ENCODE peak calls at places on chromosomes 16 and 17, in seven cellular contexts. One of them, this sample, is unnamed.

GRCh38 chr16:23836404-23837291 is 865 bp downstream of the PRKCB start:
- DNase-seq in uterus: no peak
- DNase-seq in GM13976: peak
- DNase-seq in IMR-90: no peak
- DNase-seq in A549: no peak
- DNase-seq in nephron progenitor cell: peak
- DNase-seq in HepG2: no peak
- DNase-seq in this sample: peak

GRCh38 chr16:66569131-66569530 is 2.9 kb downstream of the CMTM1 start:
- DNase-seq in uterus: no peak
- DNase-seq in GM13976: no peak
- DNase-seq in IMR-90: peak
- DNase-seq in A549: no peak
- DNase-seq in nephron progenitor cell: no peak
- DNase-seq in HepG2: no peak
- DNase-seq in this sample: no peak

GRCh38 chr17:4691686-4692085 is 12.3 kb downstream of the PELP1 start:
- DNase-seq in uterus: no peak
- DNase-seq in GM13976: no peak
- DNase-seq in IMR-90: peak
- DNase-seq in A549: no peak
- DNase-seq in nephron progenitor cell: no peak
- DNase-seq in HepG2: no peak
- DNase-seq in this sample: no peak

GRCh38 chr17:28528329-28529011 is 22.3 kb downstream of the FOXN1 start:
- DNase-seq in uterus: no peak
- DNase-seq in GM13976: no peak
- DNase-seq in IMR-90: no peak
- DNase-seq in A549: no peak
- DNase-seq in nephron progenitor cell: no peak
- DNase-seq in HepG2: no peak
- DNase-seq in this sample: no peak

GRCh38 chr17:68381076-68381900 is 76.0 kb downstream of the WIPI1 start:
- DNase-seq in uterus: peak
- DNase-seq in GM13976: no peak
- DNase-seq in IMR-90: peak
- DNase-seq in A549: peak
- DNase-seq in nephron progenitor cell: no peak
- DNase-seq in HepG2: no peak
- DNase-seq in this sample: no peak

GRCh38 chr17:978110-979093 is 1.2 kb downstream of the NXN start:
- DNase-seq in uterus: no peak
- DNase-seq in GM13976: no peak
- DNase-seq in IMR-90: peak
- DNase-seq in A549: no peak
- DNase-seq in nephron progenitor cell: peak
- DNase-seq in HepG2: no peak
- DNase-seq in this sample: peak

GRCh38 chr17:63911657-63912100 is 621 bp upstream of the CSHL1 start:
- DNase-seq in uterus: peak
- DNase-seq in GM13976: peak
- DNase-seq in IMR-90: peak
- DNase-seq in A549: peak
- DNase-seq in nephron progenitor cell: peak
- DNase-seq in HepG2: no peak
- DNase-seq in this sample: peak

GRCh38 chr17:69809331-69809730 is 265.7 kb upstream of the KCNJ16 start:
- DNase-seq in uterus: no peak
- DNase-seq in GM13976: no peak
- DNase-seq in IMR-90: no peak
- DNase-seq in A549: no peak
- DNase-seq in nephron progenitor cell: no peak
- DNase-seq in HepG2: no peak
- DNase-seq in this sample: no peak

GRCh38 chr17:76238847-76239537 is 1.3 kb downstream of the RNF157 start:
- DNase-seq in uterus: no peak
- DNase-seq in GM13976: no peak
- DNase-seq in IMR-90: no peak
- DNase-seq in A549: no peak
- DNase-seq in nephron progenitor cell: no peak
- DNase-seq in HepG2: no peak
- DNase-seq in this sample: no peak

GRCh38 chr17:79427621-79428539 is 183.0 kb downstream of the RBFOX3 start:
- DNase-seq in uterus: no peak
- DNase-seq in GM13976: no peak
- DNase-seq in IMR-90: no peak
- DNase-seq in A549: peak
- DNase-seq in nephron progenitor cell: no peak
- DNase-seq in HepG2: no peak
- DNase-seq in this sample: no peak

GRCh38 chr17:83122834-83123233 is 43.4 kb downstream of the METRNL start:
- DNase-seq in uterus: no peak
- DNase-seq in GM13976: no peak
- DNase-seq in IMR-90: no peak
- DNase-seq in A549: peak
- DNase-seq in nephron progenitor cell: no peak
- DNase-seq in HepG2: no peak
- DNase-seq in this sample: no peak

GRCh38 chr17:78829477-78829876 is 11.1 kb downstream of the USP36 start:
- DNase-seq in uterus: no peak
- DNase-seq in GM13976: no peak
- DNase-seq in IMR-90: no peak
- DNase-seq in A549: no peak
- DNase-seq in nephron progenitor cell: no peak
- DNase-seq in HepG2: no peak
- DNase-seq in this sample: no peak

GRCh38 chr16:88349153-88349902 is 33.4 kb upstream of the ZNF469 start:
- DNase-seq in uterus: no peak
- DNase-seq in GM13976: no peak
- DNase-seq in IMR-90: no peak
- DNase-seq in A549: no peak
- DNase-seq in nephron progenitor cell: no peak
- DNase-seq in HepG2: no peak
- DNase-seq in this sample: no peak

GRCh38 chr17:64125937-64126336 is 4.0 kb downstream of the ERN1 start:
- DNase-seq in uterus: no peak
- DNase-seq in GM13976: no peak
- DNase-seq in IMR-90: no peak
- DNase-seq in A549: no peak
- DNase-seq in nephron progenitor cell: no peak
- DNase-seq in HepG2: no peak
- DNase-seq in this sample: no peak

GRCh38 chr17:3965123-3965800 is 1.0 kb upstream of the ATP2A3 start:
- DNase-seq in uterus: no peak
- DNase-seq in GM13976: peak
- DNase-seq in IMR-90: no peak
- DNase-seq in A549: peak
- DNase-seq in nephron progenitor cell: peak
- DNase-seq in HepG2: no peak
- DNase-seq in this sample: peak

GRCh38 chr17:32971171-32971570 is 20.5 kb upstream of the SPACA3 start:
- DNase-seq in uterus: no peak
- DNase-seq in GM13976: no peak
- DNase-seq in IMR-90: no peak
- DNase-seq in A549: no peak
- DNase-seq in nephron progenitor cell: no peak
- DNase-seq in HepG2: no peak
- DNase-seq in this sample: no peak

GRCh38 chr16:9976641-9977040 is 205.6 kb downstream of the GRIN2A start:
- DNase-seq in uterus: no peak
- DNase-seq in GM13976: no peak
- DNase-seq in IMR-90: no peak
- DNase-seq in A549: no peak
- DNase-seq in nephron progenitor cell: no peak
- DNase-seq in HepG2: no peak
- DNase-seq in this sample: no peak

GRCh38 chr16:58426960-58427359 is 34.7 kb downstream of the GINS3 start:
- DNase-seq in uterus: no peak
- DNase-seq in GM13976: no peak
- DNase-seq in IMR-90: no peak
- DNase-seq in A549: no peak
- DNase-seq in nephron progenitor cell: no peak
- DNase-seq in HepG2: no peak
- DNase-seq in this sample: no peak

GRCh38 chr17:8598913-8599312 is 31.6 kb downstream of the MYH10 start:
- DNase-seq in uterus: no peak
- DNase-seq in GM13976: no peak
- DNase-seq in IMR-90: no peak
- DNase-seq in A549: no peak
- DNase-seq in nephron progenitor cell: no peak
- DNase-seq in HepG2: no peak
- DNase-seq in this sample: no peak

GRCh38 chr17:74387365-74388218 is 20.3 kb downstream of the GPR142 start:
- DNase-seq in uterus: no peak
- DNase-seq in GM13976: no peak
- DNase-seq in IMR-90: no peak
- DNase-seq in A549: no peak
- DNase-seq in nephron progenitor cell: no peak
- DNase-seq in HepG2: no peak
- DNase-seq in this sample: no peak

GRCh38 chr16:55613578-55614333 is 42.0 kb upstream of the SLC6A2 start:
- DNase-seq in uterus: no peak
- DNase-seq in GM13976: no peak
- DNase-seq in IMR-90: no peak
- DNase-seq in A549: no peak
- DNase-seq in nephron progenitor cell: no peak
- DNase-seq in HepG2: no peak
- DNase-seq in this sample: no peak

GRCh38 chr17:63974594-63975192 is 2.0 kb upstream of the SCN4A start:
- DNase-seq in uterus: no peak
- DNase-seq in GM13976: no peak
- DNase-seq in IMR-90: peak
- DNase-seq in A549: no peak
- DNase-seq in nephron progenitor cell: no peak
- DNase-seq in HepG2: no peak
- DNase-seq in this sample: no peak

GRCh38 chr16:59510008-59510424 is 775.9 kb upstream of the GOT2 start:
- DNase-seq in uterus: no peak
- DNase-seq in GM13976: no peak
- DNase-seq in IMR-90: no peak
- DNase-seq in A549: peak
- DNase-seq in nephron progenitor cell: no peak
- DNase-seq in HepG2: no peak
- DNase-seq in this sample: no peak

GRCh38 chr16:31130336-31130812 is 5.2 kb downstream of the PRSS8 start:
- DNase-seq in uterus: no peak
- DNase-seq in GM13976: no peak
- DNase-seq in IMR-90: no peak
- DNase-seq in A549: no peak
- DNase-seq in nephron progenitor cell: no peak
- DNase-seq in HepG2: no peak
- DNase-seq in this sample: no peak

DNA sequence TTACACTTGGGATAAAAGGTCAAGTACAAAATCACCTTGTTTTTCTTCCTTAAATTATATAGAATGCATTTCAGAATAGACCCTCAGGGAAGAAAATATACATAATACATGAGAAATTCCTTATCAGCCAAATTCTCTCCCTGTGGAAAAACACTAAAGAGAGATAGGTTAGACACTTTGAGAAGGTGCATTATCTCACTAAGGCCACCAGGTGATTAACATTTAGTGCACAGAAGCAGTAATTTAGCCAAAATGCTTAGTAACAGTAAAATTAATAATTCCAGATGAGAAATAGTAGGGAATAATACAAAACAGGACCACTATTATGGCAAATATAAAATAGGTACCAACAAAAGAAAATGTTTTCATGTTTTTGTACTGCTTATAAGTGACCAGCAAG is 185.3 kb upstream of the C17orf78 start:
- DNase-seq in uterus: no peak
- DNase-seq in GM13976: no peak
- DNase-seq in IMR-90: no peak
- DNase-seq in A549: no peak
- DNase-seq in nephron progenitor cell: no peak
- DNase-seq in HepG2: no peak
- DNase-seq in this sample: no peak
- TF ChIP-seq CTCF in uterus: no peak
- TF ChIP-seq CTCF in GM13976: no peak
- TF ChIP-seq CTCF in IMR-90: no peak
- TF ChIP-seq CTCF in A549: no peak
- TF ChIP-seq CTCF in nephron progenitor cell: no peak
- TF ChIP-seq CTCF in HepG2: no peak
- TF ChIP-seq CTCF in this sample: no peak

GRCh38 chr16:11114366-11115164 is 141.4 kb downstream of the SOCS1 start:
- DNase-seq in uterus: no peak
- DNase-seq in GM13976: peak
- DNase-seq in IMR-90: no peak
- DNase-seq in A549: no peak
- DNase-seq in nephron progenitor cell: no peak
- DNase-seq in HepG2: no peak
- DNase-seq in this sample: no peak
- TF ChIP-seq CTCF in uterus: no peak
- TF ChIP-seq CTCF in GM13976: no peak
- TF ChIP-seq CTCF in IMR-90: no peak
- TF ChIP-seq CTCF in A549: no peak
- TF ChIP-seq CTCF in nephron progenitor cell: no peak
- TF ChIP-seq CTCF in HepG2: no peak
- TF ChIP-seq CTCF in this sample: no peak

DNA sequence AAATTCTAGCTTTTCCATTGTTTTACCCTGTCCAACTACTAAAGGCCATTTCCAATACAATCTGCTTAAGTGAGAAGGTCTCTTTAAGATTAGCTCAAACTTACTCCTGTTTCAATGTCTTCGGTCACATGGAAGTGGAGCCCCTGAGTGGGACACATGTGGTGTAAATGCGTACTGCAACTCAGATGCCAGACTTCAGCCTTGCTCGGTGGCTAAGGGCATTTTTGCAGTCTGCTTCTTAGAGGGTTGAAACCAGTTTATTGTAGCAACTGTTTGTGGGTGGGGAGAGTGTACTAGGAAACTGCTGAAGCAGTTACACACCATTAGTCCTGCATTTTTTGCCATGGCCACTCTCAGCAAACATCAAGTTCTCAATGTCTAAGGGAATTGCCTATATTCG is 140.6 kb downstream of the PARN start:
- DNase-seq in uterus: no peak
- DNase-seq in GM13976: no peak
- DNase-seq in IMR-90: peak
- DNase-seq in A549: peak
- DNase-seq in nephron progenitor cell: no peak
- DNase-seq in HepG2: peak
- DNase-seq in this sample: no peak
- TF ChIP-seq CTCF in uterus: no peak
- TF ChIP-seq CTCF in GM13976: no peak
- TF ChIP-seq CTCF in IMR-90: peak
- TF ChIP-seq CTCF in A549: no peak
- TF ChIP-seq CTCF in nephron progenitor cell: peak
- TF ChIP-seq CTCF in HepG2: peak
- TF ChIP-seq CTCF in this sample: no peak

DNA sequence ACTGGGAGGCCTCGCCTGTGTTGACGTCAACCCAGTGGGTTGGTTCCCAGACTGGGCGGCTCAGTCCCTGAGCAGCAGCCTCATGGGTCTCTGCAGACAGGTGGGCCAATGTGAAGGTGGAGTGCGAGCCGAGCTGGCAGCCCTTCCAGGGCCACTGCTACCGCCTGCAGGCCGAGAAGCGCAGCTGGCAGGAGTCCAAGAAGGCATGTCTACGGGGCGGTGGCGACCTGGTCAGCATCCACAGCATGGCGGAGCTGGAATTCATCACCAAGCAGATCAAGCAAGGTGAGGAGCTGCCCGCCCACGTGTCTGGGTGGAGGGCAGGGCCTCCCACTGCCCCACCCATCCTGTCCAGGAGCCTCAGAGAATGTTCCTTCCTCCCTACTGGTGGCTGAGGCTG is 44.1 kb downstream of the MRC2 start:
- DNase-seq in uterus: no peak
- DNase-seq in GM13976: no peak
- DNase-seq in IMR-90: no peak
- DNase-seq in A549: no peak
- DNase-seq in nephron progenitor cell: no peak
- DNase-seq in HepG2: peak
- DNase-seq in this sample: no peak
- TF ChIP-seq CTCF in uterus: no peak
- TF ChIP-seq CTCF in GM13976: no peak
- TF ChIP-seq CTCF in IMR-90: no peak
- TF ChIP-seq CTCF in A549: no peak
- TF ChIP-seq CTCF in nephron progenitor cell: no peak
- TF ChIP-seq CTCF in HepG2: peak
- TF ChIP-seq CTCF in this sample: no peak

This sample was measured in activated B cell treated with CpG ODN at 0.5 μM for 24 hours.